ENCODE peak calls at places on chromosomes 7 and 10, in nine cellular contexts. V, W, F, M, I, Y, O, H and X are unnamed samples. For H3K4me1, the result is how much of the 10 kb centered on the place peaks cover.

GRCh38 chr7:81887098-81887497 is 117.3 kb upstream of the HGF start:
- DNase-seq in V (no peak), Y (peak), H (no peak), W (no peak), M (peak), O (no peak), I (no peak), F (no peak), X (no peak)

GRCh38 chr10:48377751-48378585 is 71.5 kb downstream of the MAPK8 start:
- DNase-seq in H (no peak), O (no peak), M (no peak), V (no peak), Y (no peak), W (no peak), I (no peak), F (no peak), X (no peak)

GRCh38 chr10:80411681-80412230 is 3.4 kb downstream of the PRXL2A start:
- DNase-seq in M (no peak), I (no peak), W (no peak), Y (no peak), V (peak), F (no peak), O (no peak), H (no peak), X (no peak)

GRCh38 chr7:84524714-84525694 is 330.4 kb upstream of the SEMA3A start:
- DNase-seq in I (peak), O (no peak), V (peak), Y (peak), M (no peak), W (no peak), H (no peak), F (no peak), X (peak)

GRCh38 chr10:63409465-63410027 is 56.2 kb downstream of the JMJD1C start:
- DNase-seq in I (no peak), H (no peak), V (peak), Y (peak), M (no peak), W (no peak), O (no peak), F (no peak), X (no peak)

GRCh38 chr10:35642023-35642792 is at the start of gene FZD8:
- DNase-seq in V (peak), O (peak), W (peak), M (peak), Y (peak), H (peak), I (peak), F (peak), X (peak)

GRCh38 chr10:133325761-133326463 is 10.8 kb downstream of the CALY start:
- DNase-seq in H (peak), M (no peak), I (no peak), W (no peak), O (no peak), F (peak), V (no peak), Y (no peak), X (no peak)

GRCh38 chr10:132306951-132307751 is 599 bp downstream of the STK32C start:
- DNase-seq in H (peak), I (peak), V (peak), O (no peak), F (peak), W (peak), Y (no peak), M (no peak), X (peak)

GRCh38 chr10:77700086-77700485 is 62.5 kb upstream of the KCNMA1 start:
- DNase-seq in V (no peak), Y (no peak), W (no peak), M (no peak), F (no peak), H (no peak), I (no peak), O (no peak), X (no peak)

GRCh38 chr10:86681047-86681446 is 12.7 kb downstream of the LDB3 start:
- DNase-seq in F (no peak), M (no peak), Y (no peak), V (no peak), H (no peak), O (no peak), W (no peak), I (no peak), X (peak)

GRCh38 chr10:69123306-69123746 is 652 bp upstream of the VPS26A start:
- DNase-seq in H (no peak), O (peak), F (no peak), W (no peak), I (no peak), M (no peak), V (peak), Y (peak), X (no peak)

GRCh38 chr10:11345224-11346054 is 266.0 kb downstream of the USP6NL start:
- DNase-seq in M (no peak), Y (peak), H (no peak), F (peak), V (no peak), O (peak), W (peak), I (peak), X (no peak)

GRCh38 chr10:43308986-43309385 is 42.1 kb upstream of the RASGEF1A start:
- DNase-seq in I (no peak), O (no peak), M (no peak), F (no peak), W (no peak), Y (peak), H (no peak), V (no peak), X (no peak)

GRCh38 chr7:43648725-43649406 is 66.0 kb downstream of the STK17A start:
- DNase-seq in F (no peak), V (peak), O (peak), W (no peak), I (no peak), H (no peak), Y (peak), M (peak), X (no peak)
- H3K4me1 ChIP-seq in F (half or more), V (half or more), O (under half), W (under half), I (under half), H (under half), Y (under half), M (half or more), X (half or more)

GRCh38 chr7:48141551-48141950 is 29.7 kb upstream of the ABCA13 start:
- DNase-seq in O (no peak), I (no peak), F (no peak), Y (no peak), H (no peak), M (no peak), W (no peak), V (no peak), X (no peak)
- H3K27ac ChIP-seq in O (peak), I (no peak), F (no peak), Y (no peak), H (no peak), M (no peak), W (no peak), V (no peak), X (no peak)

GRCh38 chr10:104028146-104028545 is 57.5 kb downstream of the COL17A1 start:
- DNase-seq in F (no peak), H (no peak), I (no peak), Y (peak), W (peak), O (no peak), M (no peak), V (peak), X (no peak)
- TF ChIP-seq CTCF in F (no peak), H (peak), I (no peak), Y (peak), W (peak), O (no peak), M (peak), V (peak), X (no peak)

GRCh38 chr7:116704650-116705049 is 32.7 kb downstream of the MET start:
- DNase-seq in O (no peak), W (no peak), I (no peak), Y (no peak), H (no peak), V (no peak), F (no peak), M (no peak), X (no peak)
- H3K4me1 ChIP-seq in O (under half), W (under half), I (under half), Y (under half), H (under half), V (half or more), F (under half), M (under half), X (under half)